ENCODE peak calls at places on chromosomes 3 and 15, in seven cellular contexts. D is HCT116, J is GM12878, E is K562, G is HepG2, C is SK-N-SH, Z is H1. M is an unnamed sample. For H3K4me1, the result is how much of the 10 kb centered on the place peaks cover.

GRCh38 chr3:193812791-193813505 is 219.9 kb downstream of the OPA1 start:
- DNase-seq in G (no peak), Z (peak), C (no peak), J (no peak), D (no peak), E (no peak), M (no peak)

GRCh38 chr3:71688121-71688520 is 37.1 kb downstream of the EIF4E3 start:
- DNase-seq in E (no peak), J (no peak), C (no peak), Z (no peak), G (no peak), D (no peak), M (no peak)

GRCh38 chr3:194255252-194256039 is 95.7 kb downstream of the CPN2 start:
- DNase-seq in E (peak), D (no peak), J (peak), Z (no peak), C (peak), G (peak), M (no peak)

GRCh38 chr3:138862924-138863775 is 28.4 kb upstream of the PIK3CB start:
- DNase-seq in D (peak), E (peak), Z (no peak), G (peak), J (no peak), C (no peak), M (peak)

GRCh38 chr3:158434412-158435038 is 136.5 kb upstream of the MLF1 start:
- DNase-seq in E (peak), G (peak), C (peak), D (peak), Z (peak), J (peak), M (peak)

GRCh38 chr15:34855893-34856292 is 60.5 kb upstream of the ACTC1 start:
- DNase-seq in C (no peak), G (no peak), J (no peak), E (no peak), Z (no peak), D (no peak), M (no peak)

GRCh38 chr3:118688396-118688884 is 346.2 kb downstream of the IGSF11 start:
- DNase-seq in J (no peak), E (no peak), Z (no peak), G (no peak), C (no peak), D (peak), M (no peak)

GRCh38 chr3:79515072-79515471 is 252.7 kb downstream of the ROBO1 start:
- DNase-seq in E (no peak), Z (no peak), D (no peak), G (no peak), C (peak), J (no peak), M (no peak)

GRCh38 chr3:95297586-95297985 is 1234.7 kb downstream of the NSUN3 start:
- DNase-seq in C (no peak), E (no peak), J (no peak), G (no peak), Z (no peak), D (no peak), M (no peak)

GRCh38 chr3:27456554-27456953 is 27.6 kb downstream of the SLC4A7 start:
- DNase-seq in G (no peak), E (no peak), D (no peak), Z (no peak), J (no peak), C (no peak), M (no peak)

GRCh38 chr3:15714448-15714847 is 83.3 kb downstream of the ANKRD28 start:
- DNase-seq in C (no peak), Z (no peak), G (no peak), D (no peak), J (no peak), E (no peak), M (no peak)

GRCh38 chr3:19046440-19046839 is 101.9 kb upstream of the KCNH8 start:
- DNase-seq in D (no peak), C (peak), G (no peak), Z (no peak), E (no peak), J (no peak), M (no peak)

GRCh38 chr3:4888913-4889846 is 90.1 kb upstream of the BHLHE40 start:
- DNase-seq in E (no peak), J (peak), G (no peak), D (no peak), C (peak), Z (no peak), M (no peak)

GRCh38 chr3:149658444-149659172 is 783 bp upstream of the WWTR1 start:
- DNase-seq in E (no peak), Z (no peak), C (peak), G (no peak), D (peak), J (no peak), M (no peak)

GRCh38 chr15:55742927-55743614 is at the start of gene PRTG:
- DNase-seq in D (no peak), E (peak), G (peak), J (no peak), C (peak), Z (no peak), M (no peak)

GRCh38 chr15:63842626-63843025 is 8.9 kb upstream of the HERC1 start:
- DNase-seq in J (no peak), C (no peak), D (no peak), E (no peak), Z (no peak), G (no peak), M (no peak)

GRCh38 chr3:149898771-149899170 is 71.9 kb downstream of the PFN2 start:
- DNase-seq in J (no peak), G (no peak), D (peak), E (no peak), C (no peak), Z (no peak), M (no peak)

GRCh38 chr3:128170866-128171516 is 17.7 kb downstream of the EEFSEC start:
- DNase-seq in J (no peak), Z (no peak), E (peak), C (peak), D (peak), G (peak), M (peak)

GRCh38 chr3:42839616-42840015 is 30.4 kb downstream of the ACKR2 start:
- DNase-seq in J (peak), Z (no peak), C (peak), D (peak), G (peak), E (peak), M (peak)

GRCh38 chr15:78177447-78177873 is 28.3 kb downstream of the IDH3A start:
- DNase-seq in J (no peak), E (peak), D (peak), G (peak), C (peak), Z (peak), M (peak)

GRCh38 chr15:65424683-65425082 is 1.9 kb upstream of the IGDCC4 start:
- DNase-seq in Z (no peak), C (no peak), D (no peak), J (no peak), E (no peak), G (no peak), M (no peak)

GRCh38 chr3:146466596-146466995 is 2.8 kb downstream of the PLSCR2 start:
- DNase-seq in E (no peak), D (no peak), C (no peak), G (no peak), J (no peak), Z (no peak), M (no peak)

GRCh38 chr15:65323071-65323511 is 18.6 kb downstream of the RNU5B-1 start:
- DNase-seq in E (no peak), Z (no peak), J (no peak), C (peak), G (no peak), D (no peak), M (no peak)

GRCh38 chr3:35944915-35945710 is 305.8 kb downstream of the ARPP21 start:
- DNase-seq in G (no peak), C (no peak), D (no peak), Z (no peak), E (no peak), J (no peak), M (no peak)

GRCh38 chr3:126964261-126964660 is 18.7 kb upstream of the PLXNA1 start:
- DNase-seq in J (no peak), Z (no peak), C (no peak), G (no peak), D (no peak), E (no peak), M (no peak)

GRCh38 chr3:126961791-126962461 is 21.0 kb upstream of the PLXNA1 start:
- DNase-seq in D (no peak), Z (no peak), J (no peak), G (no peak), E (peak), C (no peak), M (no peak)

GRCh38 chr3:126963261-126964190 is 19.4 kb upstream of the PLXNA1 start:
- DNase-seq in Z (no peak), J (no peak), G (no peak), D (no peak), E (no peak), C (no peak), M (no peak)

GRCh38 chr3:126961191-126961790 is 21.6 kb upstream of the PLXNA1 start:
- DNase-seq in D (no peak), G (no peak), C (no peak), E (peak), J (no peak), Z (no peak), M (no peak)

DNA sequence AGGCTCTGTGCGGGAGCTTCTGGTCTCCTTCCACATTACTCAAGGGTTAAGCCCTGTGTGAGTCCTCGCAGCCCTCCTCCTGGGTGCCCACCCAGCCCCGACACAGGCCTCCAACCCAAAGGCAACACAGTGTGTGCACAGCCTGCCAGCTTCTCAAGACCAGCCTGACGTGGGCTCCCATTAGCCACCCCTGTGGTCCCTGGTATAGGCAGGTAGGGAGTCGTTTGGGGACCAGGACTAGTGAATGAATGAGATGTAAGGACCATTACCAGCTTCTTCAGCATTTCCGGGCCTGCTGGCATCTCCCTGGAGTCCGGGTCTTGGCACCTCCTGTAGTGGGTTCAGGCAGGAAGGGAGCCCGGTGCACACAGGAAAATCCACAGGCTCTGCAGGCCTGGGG is 20.2 kb upstream of the PLXNA1 start:
- DNase-seq in C (no peak), J (no peak), G (no peak), D (no peak), E (no peak), Z (no peak), M (no peak)
- H3K4me1 ChIP-seq in C (under half), J (under half), G (under half), D (under half), E (under half), Z (under half), M (under half)

DNA sequence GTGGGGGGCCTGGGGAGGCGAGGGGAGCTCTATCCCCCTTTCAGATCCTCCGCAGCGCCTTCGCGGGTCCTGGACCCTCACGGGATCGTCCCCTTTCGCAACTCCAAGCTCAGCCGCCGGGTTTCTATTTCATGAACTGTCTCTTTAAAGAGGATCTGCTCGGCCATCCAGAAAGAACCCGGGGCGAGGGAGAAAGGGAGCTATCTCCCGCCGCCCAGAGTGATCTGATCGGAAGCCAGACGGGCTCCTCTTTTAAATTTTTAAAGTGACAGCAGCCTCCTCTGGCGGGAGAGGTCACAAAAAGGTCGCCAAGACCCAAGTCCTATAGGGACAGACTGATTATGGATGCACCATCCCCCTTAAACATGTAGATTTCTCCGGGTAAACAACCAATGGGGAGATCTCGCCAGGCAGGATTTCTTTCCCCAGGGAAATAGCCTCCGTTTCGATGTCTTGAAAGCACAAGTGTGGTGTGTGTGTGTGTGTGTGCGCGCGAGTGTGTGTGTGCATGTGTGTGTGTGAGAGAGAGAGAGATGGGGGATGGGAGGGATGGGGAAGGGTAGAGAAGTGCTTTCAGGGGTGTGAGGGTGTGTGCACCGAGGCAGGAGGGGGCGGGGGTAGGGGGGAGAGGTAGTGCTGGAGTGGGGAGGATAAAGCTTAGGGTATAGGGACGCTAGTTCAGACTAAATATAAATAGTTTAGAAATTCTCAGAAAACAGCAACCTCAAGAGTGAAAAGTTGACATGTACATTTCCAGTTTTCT is 516.1 kb downstream of the MECOM start:
- DNase-seq in Z (peak), J (no peak), G (no peak), E (peak), D (no peak), C (peak), M (no peak)
- TF ChIP-seq SIN3A in Z (peak), J (no peak), G (no peak), E (no peak), D (no peak), C (no peak), M (no peak)

GRCh38 chr15:41945221-41945620 is 27.1 kb downstream of the EHD4 start:
- DNase-seq in E (no peak), J (no peak), G (no peak), D (no peak), Z (no peak), C (no peak), M (no peak)

GRCh38 chr15:41944313-41944940 is 27.9 kb downstream of the EHD4 start:
- DNase-seq in J (no peak), Z (no peak), G (peak), C (no peak), D (peak), E (no peak), M (no peak)

GRCh38 chr15:41941644-41942415 is 30.5 kb downstream of the EHD4 start:
- DNase-seq in D (no peak), Z (no peak), E (no peak), J (no peak), G (no peak), C (no peak), M (no peak)

GRCh38 chr15:41942886-41943285 is 29.5 kb downstream of the EHD4 start:
- DNase-seq in E (no peak), C (no peak), G (no peak), J (no peak), Z (no peak), D (no peak), M (no peak)

GRCh38 chr15:41943543-41944312 is 28.6 kb downstream of the EHD4 start:
- DNase-seq in Z (no peak), C (no peak), J (no peak), E (no peak), G (no peak), D (no peak), M (no peak)
- H3K4me3 ChIP-seq in Z (no peak), C (no peak), J (no peak), E (no peak), G (no peak), D (peak), M (no peak)

GRCh38 chr3:69096299-69096698 is 11.6 kb downstream of the ARL6IP5 start:
- DNase-seq in G (no peak), C (no peak), D (no peak), Z (no peak), J (no peak), E (no peak), M (no peak)
- H3K4me1 ChIP-seq in G (under half), C (under half), D (under half), Z (under half), J (under half), E (under half), M (under half)

GRCh38 chr3:8558645-8559044 is 57.0 kb downstream of the LMCD1 start:
- DNase-seq in Z (no peak), D (no peak), C (no peak), E (no peak), J (no peak), G (no peak), M (no peak)

GRCh38 chr3:8556470-8556869 is 54.8 kb downstream of the LMCD1 start:
- DNase-seq in G (no peak), D (no peak), J (no peak), C (peak), Z (no peak), E (no peak), M (no peak)

GRCh38 chr3:8559351-8559750 is 57.7 kb downstream of the LMCD1 start:
- DNase-seq in C (no peak), G (no peak), D (no peak), E (no peak), Z (no peak), J (no peak), M (no peak)

GRCh38 chr3:8555705-8556314 is 54.2 kb downstream of the LMCD1 start:
- DNase-seq in E (no peak), G (no peak), Z (no peak), C (peak), J (no peak), D (no peak), M (no peak)

DNA sequence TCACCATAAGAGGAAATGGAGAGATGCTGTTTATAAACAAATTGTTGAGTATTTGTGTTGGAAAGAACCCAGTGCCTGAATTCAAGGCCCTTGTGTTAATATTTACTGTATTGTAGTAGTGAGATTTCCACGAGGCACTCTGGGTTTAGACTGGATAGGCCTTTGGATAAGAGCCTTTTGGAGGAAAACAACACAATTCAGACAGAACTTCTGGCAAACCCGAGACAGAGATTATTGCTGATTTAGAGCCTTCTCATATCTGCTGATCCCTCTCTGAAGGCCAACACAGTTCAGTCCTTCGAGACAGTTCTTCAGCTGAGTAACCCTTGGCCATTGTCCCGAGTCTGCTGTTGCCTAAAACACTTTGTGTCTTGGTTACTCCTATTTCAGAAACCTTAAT is 55.7 kb downstream of the LMCD1 start:
- DNase-seq in E (no peak), D (no peak), G (no peak), J (no peak), Z (no peak), C (no peak), M (no peak)
- TF ChIP-seq SIN3A in E (no peak), D (no peak), G (no peak), J (no peak), Z (no peak), C (no peak), M (no peak)

GRCh38 chr15:92392966-92393286 is 755 bp upstream of the ST8SIA2 start:
- DNase-seq in Z (no peak), E (no peak), G (no peak), C (peak), D (no peak), J (no peak), M (no peak)

GRCh38 chr15:92393994-92394326 is 279 bp downstream of the ST8SIA2 start:
- DNase-seq in C (no peak), Z (no peak), D (no peak), J (no peak), E (no peak), G (no peak), M (no peak)

GRCh38 chr15:92393287-92393993 is at the start of gene ST8SIA2:
- DNase-seq in C (peak), J (no peak), E (no peak), Z (no peak), G (no peak), D (no peak), M (no peak)

GRCh38 chr15:92391640-92392039 is 2.0 kb upstream of the ST8SIA2 start:
- DNase-seq in C (no peak), J (no peak), D (peak), Z (no peak), G (peak), E (no peak), M (no peak)

DNA sequence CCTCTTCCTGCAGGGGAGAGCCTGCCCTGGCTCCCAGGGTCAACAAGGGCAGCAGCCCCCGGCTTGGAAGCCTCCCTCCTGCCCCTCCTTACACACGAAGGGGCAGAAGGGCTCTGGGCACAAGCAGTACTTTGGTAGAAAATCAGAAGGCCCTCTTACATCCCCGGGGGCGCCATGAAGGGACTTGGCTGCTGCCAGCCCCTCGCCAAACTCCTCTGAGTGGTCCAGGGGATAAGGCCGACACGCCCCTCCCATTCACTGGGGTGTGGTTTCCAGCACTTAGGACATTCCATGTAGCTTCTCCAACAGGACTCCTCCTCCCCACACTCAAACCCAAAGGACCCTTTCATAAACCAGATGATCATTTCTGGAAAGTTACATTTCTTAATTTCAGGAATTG is 1.2 kb upstream of the ST8SIA2 start:
- DNase-seq in J (no peak), D (no peak), C (no peak), Z (no peak), E (no peak), G (no peak), M (no peak)
- H3K4me3 ChIP-seq in J (no peak), D (no peak), C (no peak), Z (peak), E (no peak), G (no peak), M (no peak)

GRCh38 chr3:14398801-14399114 is 3.6 kb upstream of the SLC6A6 start:
- DNase-seq in D (no peak), G (no peak), Z (no peak), J (no peak), E (no peak), C (no peak), M (no peak)

GRCh38 chr3:14404396-14405119 is 2.2 kb downstream of the SLC6A6 start:
- DNase-seq in D (no peak), G (no peak), E (no peak), C (no peak), J (no peak), Z (no peak), M (no peak)

GRCh38 chr3:14402304-14402811 is at the start of gene SLC6A6:
- DNase-seq in Z (peak), D (peak), G (peak), J (peak), E (peak), C (peak), M (no peak)

GRCh38 chr3:14403636-14404395 is 1.4 kb downstream of the SLC6A6 start:
- DNase-seq in E (no peak), G (peak), J (no peak), D (no peak), C (peak), Z (no peak), M (no peak)

DNA sequence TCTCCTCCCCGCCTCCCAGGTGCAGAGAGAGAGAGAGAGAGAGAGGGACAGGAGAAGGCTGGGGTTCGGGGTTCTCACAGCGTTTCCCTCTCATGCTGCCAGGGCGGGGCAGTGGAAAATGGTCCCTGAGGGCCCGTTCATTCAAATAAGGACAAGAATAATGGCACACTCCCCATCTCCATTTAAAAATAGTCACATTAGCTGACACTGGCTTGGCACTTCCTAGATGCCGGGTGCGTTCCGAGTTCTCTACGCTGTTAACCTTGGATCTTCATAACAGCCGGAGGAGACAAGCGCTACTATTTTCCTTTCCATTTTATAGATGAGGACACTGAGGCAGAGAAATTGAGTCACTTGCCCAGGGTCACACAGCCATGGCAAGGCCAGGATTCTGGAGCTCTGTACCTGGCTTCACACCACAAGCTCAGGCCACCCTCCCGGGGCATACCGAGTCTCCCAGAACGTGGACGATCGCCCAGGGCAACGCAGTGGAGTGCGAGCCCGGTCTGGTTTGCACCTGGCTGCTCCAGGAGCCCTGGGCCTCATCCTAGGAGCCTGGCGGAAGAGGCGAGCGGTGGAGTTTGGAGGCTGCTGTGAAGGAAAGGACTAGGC is 608 bp upstream of the SLC6A6 start:
- DNase-seq in J (no peak), G (no peak), E (no peak), D (no peak), Z (no peak), C (no peak), M (no peak)
- H3K4me1 ChIP-seq in J (under half), G (half or more), E (under half), D (under half), Z (under half), C (under half), M (under half)